ENCODE peak calls at places on chromosomes 4 and X, in seven cellular contexts. One of them, this sample, is unnamed.

GRCh38 chr4:22062676-22063075 is 114.1 kb upstream of the KCNIP4 start:
- DNase-seq in transverse colon: no peak
- DNase-seq in esophagus squamous epithelium: no peak
- DNase-seq in uterus: no peak
- DNase-seq in AG09309: no peak
- DNase-seq in foreskin fibroblast: no peak
- DNase-seq in fibroblast of the aortic adventitia: no peak
- DNase-seq in this sample: no peak

GRCh38 chrX:124842205-124842604 is 477.5 kb upstream of the TEX13C start:
- DNase-seq in AG09309: no peak
- DNase-seq in foreskin fibroblast: no peak
- DNase-seq in uterus: no peak
- DNase-seq in fibroblast of the aortic adventitia: no peak
- DNase-seq in esophagus squamous epithelium: no peak
- DNase-seq in transverse colon: no peak
- DNase-seq in this sample: no peak

GRCh38 chr4:140523857-140524742 is at the start of gene ELMOD2:
- DNase-seq in uterus: peak; percentile 98
- DNase-seq in fibroblast of the aortic adventitia: peak; percentile 95
- DNase-seq in esophagus squamous epithelium: peak; percentile 92
- DNase-seq in transverse colon: peak; percentile 99
- DNase-seq in AG09309: peak; percentile 83
- DNase-seq in foreskin fibroblast: peak; percentile 97
- DNase-seq in this sample: peak; percentile 99

GRCh38 chr4:152828122-152828521 is 48.4 kb downstream of the ARFIP1 start:
- DNase-seq in AG09309: no peak
- DNase-seq in esophagus squamous epithelium: no peak
- DNase-seq in foreskin fibroblast: no peak
- DNase-seq in uterus: no peak
- DNase-seq in transverse colon: no peak
- DNase-seq in fibroblast of the aortic adventitia: no peak
- DNase-seq in this sample: no peak

GRCh38 chr4:184792950-184793555 is 32.7 kb downstream of the ACSL1 start:
- DNase-seq in AG09309: peak; percentile 84
- DNase-seq in foreskin fibroblast: peak; percentile 89
- DNase-seq in transverse colon: no peak
- DNase-seq in esophagus squamous epithelium: no peak
- DNase-seq in fibroblast of the aortic adventitia: peak; percentile 91
- DNase-seq in uterus: peak; percentile 60
- DNase-seq in this sample: no peak

GRCh38 chrX:14899607-14900006 is 26.4 kb downstream of the MOSPD2 start:
- DNase-seq in esophagus squamous epithelium: no peak
- DNase-seq in transverse colon: no peak
- DNase-seq in uterus: no peak
- DNase-seq in foreskin fibroblast: peak; percentile 43
- DNase-seq in fibroblast of the aortic adventitia: peak; percentile 51
- DNase-seq in AG09309: no peak
- DNase-seq in this sample: no peak

GRCh38 chr4:112029642-112030235 is 115.5 kb upstream of the FAM241A start:
- DNase-seq in fibroblast of the aortic adventitia: no peak
- DNase-seq in AG09309: no peak
- DNase-seq in transverse colon: no peak
- DNase-seq in esophagus squamous epithelium: no peak
- DNase-seq in foreskin fibroblast: peak; percentile 14
- DNase-seq in uterus: no peak
- DNase-seq in this sample: no peak

GRCh38 chr4:132530846-132531245 is 618.2 kb upstream of the PCDH10 start:
- DNase-seq in fibroblast of the aortic adventitia: no peak
- DNase-seq in AG09309: no peak
- DNase-seq in uterus: no peak
- DNase-seq in esophagus squamous epithelium: no peak
- DNase-seq in foreskin fibroblast: no peak
- DNase-seq in transverse colon: no peak
- DNase-seq in this sample: no peak

GRCh38 chr4:143253156-143253555 is 68.4 kb downstream of the USP38 start:
- DNase-seq in AG09309: no peak
- DNase-seq in fibroblast of the aortic adventitia: no peak
- DNase-seq in foreskin fibroblast: no peak
- DNase-seq in esophagus squamous epithelium: no peak
- DNase-seq in transverse colon: no peak
- DNase-seq in uterus: no peak
- DNase-seq in this sample: no peak

GRCh38 chrX:74009041-74009440 is 294.9 kb upstream of the ZCCHC13 start:
- DNase-seq in esophagus squamous epithelium: no peak
- DNase-seq in uterus: no peak
- DNase-seq in transverse colon: no peak
- DNase-seq in fibroblast of the aortic adventitia: no peak
- DNase-seq in AG09309: no peak
- DNase-seq in foreskin fibroblast: no peak
- DNase-seq in this sample: no peak

GRCh38 chrX:119417842-119418241 is 18.7 kb downstream of the SLC25A43 start:
- DNase-seq in uterus: no peak
- DNase-seq in transverse colon: no peak
- DNase-seq in fibroblast of the aortic adventitia: no peak
- DNase-seq in AG09309: no peak
- DNase-seq in foreskin fibroblast: no peak
- DNase-seq in esophagus squamous epithelium: no peak
- DNase-seq in this sample: no peak

GRCh38 chr4:64192731-64193412 is 216.4 kb downstream of the TECRL start:
- DNase-seq in uterus: no peak
- DNase-seq in AG09309: no peak
- DNase-seq in transverse colon: no peak
- DNase-seq in esophagus squamous epithelium: no peak
- DNase-seq in foreskin fibroblast: no peak
- DNase-seq in fibroblast of the aortic adventitia: no peak
- DNase-seq in this sample: no peak

GRCh38 chr4:101367201-101367600 is 19.9 kb upstream of the PPP3CA start:
- DNase-seq in uterus: no peak
- DNase-seq in esophagus squamous epithelium: no peak
- DNase-seq in AG09309: peak; percentile 68
- DNase-seq in transverse colon: no peak
- DNase-seq in foreskin fibroblast: peak; percentile 78
- DNase-seq in fibroblast of the aortic adventitia: peak; percentile 91
- DNase-seq in this sample: no peak

GRCh38 chr4:110287130-110287529 is 88.7 kb upstream of the ELOVL6 start:
- DNase-seq in uterus: no peak
- DNase-seq in AG09309: peak; percentile 52
- DNase-seq in esophagus squamous epithelium: no peak
- DNase-seq in fibroblast of the aortic adventitia: peak; percentile 78
- DNase-seq in transverse colon: no peak
- DNase-seq in foreskin fibroblast: peak; percentile 65
- DNase-seq in this sample: no peak

GRCh38 chr4:120692964-120693363 is 229.6 kb downstream of the PRDM5 start:
- DNase-seq in fibroblast of the aortic adventitia: peak; percentile 88
- DNase-seq in AG09309: peak; percentile 57
- DNase-seq in uterus: no peak
- DNase-seq in foreskin fibroblast: peak; percentile 77
- DNase-seq in transverse colon: peak; percentile 23
- DNase-seq in esophagus squamous epithelium: no peak
- DNase-seq in this sample: no peak

GRCh38 chr4:22389240-22389871 is 126.5 kb downstream of the ADGRA3 start:
- DNase-seq in foreskin fibroblast: peak; percentile 76
- DNase-seq in uterus: peak; percentile 49
- DNase-seq in transverse colon: peak; percentile 46
- DNase-seq in fibroblast of the aortic adventitia: peak; percentile 93
- DNase-seq in AG09309: peak; percentile 68
- DNase-seq in esophagus squamous epithelium: no peak
- DNase-seq in this sample: no peak

GRCh38 chr4:108110450-108110849 is 58.3 kb downstream of the LEF1 start:
- DNase-seq in esophagus squamous epithelium: no peak
- DNase-seq in foreskin fibroblast: no peak
- DNase-seq in uterus: no peak
- DNase-seq in fibroblast of the aortic adventitia: no peak
- DNase-seq in transverse colon: no peak
- DNase-seq in AG09309: no peak
- DNase-seq in this sample: no peak

GRCh38 chr4:186201535-186202230 is 10.3 kb downstream of the CYP4V2 start:
- DNase-seq in AG09309: no peak
- DNase-seq in foreskin fibroblast: peak; percentile 48
- DNase-seq in uterus: no peak
- DNase-seq in transverse colon: peak; percentile 71
- DNase-seq in esophagus squamous epithelium: no peak
- DNase-seq in fibroblast of the aortic adventitia: peak; percentile 31
- DNase-seq in this sample: no peak
- TF ChIP-seq CTCF in AG09309: peak; percentile 27
- TF ChIP-seq CTCF in foreskin fibroblast: peak; percentile 64
- TF ChIP-seq CTCF in uterus: peak; percentile 64
- TF ChIP-seq CTCF in transverse colon: peak; percentile 88
- TF ChIP-seq CTCF in esophagus squamous epithelium: peak; percentile 67
- TF ChIP-seq CTCF in fibroblast of the aortic adventitia: peak; percentile 71
- TF ChIP-seq CTCF in this sample: peak; percentile 55

DNA sequence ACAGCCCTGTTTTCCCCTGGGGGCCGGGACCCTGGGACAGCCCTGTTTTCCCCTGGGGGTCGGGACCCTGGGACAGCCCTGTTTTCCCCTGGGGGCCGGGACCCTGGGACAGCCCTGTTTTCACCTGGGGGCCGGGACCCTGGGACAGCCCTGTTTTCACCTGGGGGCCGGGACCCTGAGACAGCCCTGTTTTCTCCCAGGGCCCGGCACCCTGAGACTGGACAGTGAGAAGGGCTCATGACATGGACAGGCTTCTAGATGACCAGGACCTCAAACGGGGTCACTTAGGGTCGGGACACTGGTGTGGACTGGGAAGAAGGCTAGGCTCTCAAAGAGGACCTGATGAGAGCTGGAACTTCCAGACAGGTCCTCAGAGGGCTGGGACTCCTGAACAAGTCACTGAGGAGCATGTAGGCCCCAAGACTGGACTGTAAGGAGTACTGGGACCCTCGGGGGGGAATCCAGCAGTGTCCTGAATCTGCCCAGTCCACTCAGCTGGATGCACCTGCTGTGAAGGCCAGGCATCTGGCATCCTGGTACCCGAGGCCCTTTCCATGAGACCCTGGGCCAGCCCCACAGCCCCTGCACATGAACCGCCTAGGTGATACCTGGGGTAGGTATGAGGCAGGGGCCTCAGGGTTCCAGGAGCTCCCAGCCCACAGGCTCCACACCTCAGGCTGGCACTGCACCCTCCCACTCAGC is 2.4 kb downstream of the PCGF3 start:
- DNase-seq in fibroblast of the aortic adventitia: no peak
- DNase-seq in transverse colon: no peak
- DNase-seq in uterus: no peak
- DNase-seq in foreskin fibroblast: no peak
- DNase-seq in AG09309: no peak
- DNase-seq in esophagus squamous epithelium: no peak
- DNase-seq in this sample: no peak
- H3K4me3 ChIP-seq in fibroblast of the aortic adventitia: peak overlapping the region; percentile 25
- H3K4me3 ChIP-seq in transverse colon: no peak overlapping the region
- H3K4me3 ChIP-seq in uterus: no peak overlapping the region
- H3K4me3 ChIP-seq in foreskin fibroblast: no peak overlapping the region
- H3K4me3 ChIP-seq in AG09309: no peak overlapping the region
- H3K4me3 ChIP-seq in esophagus squamous epithelium: no peak overlapping the region
- H3K4me3 ChIP-seq in this sample: no peak overlapping the region

GRCh38 chrX:154373340-154374306 is 811 bp downstream of the FLNA start:
- DNase-seq in fibroblast of the aortic adventitia: peak; percentile 80
- DNase-seq in uterus: peak; percentile 78
- DNase-seq in foreskin fibroblast: peak; percentile 58
- DNase-seq in transverse colon: peak; percentile 73
- DNase-seq in esophagus squamous epithelium: no peak
- DNase-seq in AG09309: no peak
- DNase-seq in this sample: peak; percentile 81

GRCh38 chrX:154372612-154373022 is 1.8 kb downstream of the FLNA start:
- DNase-seq in fibroblast of the aortic adventitia: no peak
- DNase-seq in uterus: no peak
- DNase-seq in esophagus squamous epithelium: no peak
- DNase-seq in foreskin fibroblast: no peak
- DNase-seq in AG09309: no peak
- DNase-seq in transverse colon: no peak
- DNase-seq in this sample: no peak

GRCh38 chrX:154376768-154377167 is 2.3 kb upstream of the EMD start:
- DNase-seq in transverse colon: no peak
- DNase-seq in uterus: peak; percentile 90
- DNase-seq in fibroblast of the aortic adventitia: peak; percentile 16
- DNase-seq in foreskin fibroblast: no peak
- DNase-seq in esophagus squamous epithelium: no peak
- DNase-seq in AG09309: no peak
- DNase-seq in this sample: no peak

GRCh38 chrX:154375156-154375504 is 696 bp upstream of the FLNA start:
- DNase-seq in AG09309: no peak
- DNase-seq in uterus: no peak
- DNase-seq in foreskin fibroblast: no peak
- DNase-seq in esophagus squamous epithelium: no peak
- DNase-seq in fibroblast of the aortic adventitia: no peak
- DNase-seq in transverse colon: no peak
- DNase-seq in this sample: no peak

GRCh38 chrX:154374361-154375155 is at the start of gene FLNA:
- DNase-seq in uterus: peak; percentile 82
- DNase-seq in transverse colon: peak; percentile 58
- DNase-seq in foreskin fibroblast: no peak
- DNase-seq in fibroblast of the aortic adventitia: no peak
- DNase-seq in esophagus squamous epithelium: no peak
- DNase-seq in AG09309: no peak
- DNase-seq in this sample: no peak
- TF ChIP-seq CTCF in uterus: peak; percentile 5
- TF ChIP-seq CTCF in transverse colon: no peak
- TF ChIP-seq CTCF in foreskin fibroblast: no peak
- TF ChIP-seq CTCF in fibroblast of the aortic adventitia: no peak
- TF ChIP-seq CTCF in esophagus squamous epithelium: no peak
- TF ChIP-seq CTCF in AG09309: no peak
- TF ChIP-seq CTCF in this sample: no peak

GRCh38 chr4:155673453-155673979 is 6.9 kb downstream of the GUCY1A1 start:
- DNase-seq in fibroblast of the aortic adventitia: no peak
- DNase-seq in AG09309: no peak
- DNase-seq in transverse colon: no peak
- DNase-seq in foreskin fibroblast: no peak
- DNase-seq in esophagus squamous epithelium: no peak
- DNase-seq in uterus: no peak
- DNase-seq in this sample: no peak

GRCh38 chr4:155678011-155678410 is 11.4 kb downstream of the GUCY1A1 start:
- DNase-seq in transverse colon: no peak
- DNase-seq in esophagus squamous epithelium: no peak
- DNase-seq in AG09309: no peak
- DNase-seq in fibroblast of the aortic adventitia: no peak
- DNase-seq in uterus: no peak
- DNase-seq in foreskin fibroblast: no peak
- DNase-seq in this sample: no peak

GRCh38 chr4:155674669-155675071 is 8.0 kb downstream of the GUCY1A1 start:
- DNase-seq in transverse colon: no peak
- DNase-seq in AG09309: no peak
- DNase-seq in foreskin fibroblast: no peak
- DNase-seq in fibroblast of the aortic adventitia: no peak
- DNase-seq in esophagus squamous epithelium: no peak
- DNase-seq in uterus: no peak
- DNase-seq in this sample: no peak

GRCh38 chr4:155675709-155676429 is 9.2 kb downstream of the GUCY1A1 start:
- DNase-seq in foreskin fibroblast: no peak
- DNase-seq in AG09309: peak; percentile 11
- DNase-seq in fibroblast of the aortic adventitia: no peak
- DNase-seq in transverse colon: no peak
- DNase-seq in esophagus squamous epithelium: no peak
- DNase-seq in uterus: peak; percentile 23
- DNase-seq in this sample: no peak

DNA sequence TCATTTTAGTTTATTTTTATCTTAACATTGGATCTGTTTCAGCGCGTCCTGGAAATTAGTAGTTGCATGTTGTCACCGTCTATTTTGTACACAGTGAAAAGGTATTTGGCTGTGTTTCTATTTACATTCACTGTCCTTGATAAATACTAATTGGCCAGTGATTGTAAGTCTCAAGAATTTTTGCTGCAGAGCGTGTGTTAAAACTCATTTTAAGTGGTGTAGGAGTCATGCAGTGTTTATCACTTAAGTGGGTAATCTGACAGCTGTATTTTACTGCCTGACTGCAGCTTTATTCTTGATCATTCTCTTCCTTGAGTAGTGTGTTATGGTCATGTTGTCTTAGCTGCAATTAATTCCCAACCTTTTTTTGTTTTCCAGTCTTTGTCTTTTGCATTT is 9.8 kb downstream of the GUCY1A1 start:
- DNase-seq in transverse colon: no peak
- DNase-seq in fibroblast of the aortic adventitia: no peak
- DNase-seq in foreskin fibroblast: no peak
- DNase-seq in esophagus squamous epithelium: no peak
- DNase-seq in AG09309: no peak
- DNase-seq in uterus: no peak
- DNase-seq in this sample: no peak
- H3K4me3 ChIP-seq in transverse colon: peak overlapping the region; percentile 5
- H3K4me3 ChIP-seq in fibroblast of the aortic adventitia: no peak overlapping the region
- H3K4me3 ChIP-seq in foreskin fibroblast: no peak overlapping the region
- H3K4me3 ChIP-seq in esophagus squamous epithelium: no peak overlapping the region
- H3K4me3 ChIP-seq in AG09309: no peak overlapping the region
- H3K4me3 ChIP-seq in uterus: no peak overlapping the region
- H3K4me3 ChIP-seq in this sample: no peak overlapping the region

This sample was measured in right atrium auricular region.